ENCODE peak calls at places on chromosome 4, in seven cellular contexts. F is right atrium auricular region; Y is SJSA1; S is uterus; E is HCT116; G is SK-N-SH; W is CD8-positive, alpha-beta T cell. B is an unnamed sample.

GRCh38 chr4:55169352-55169959 is 44.1 kb upstream of the KDR start:
- DNase-seq in F (no peak), Y (no peak), S (no peak), E (no peak), G (no peak), W (no peak), B (no peak)

GRCh38 chr4:80989921-80990544 is 40.5 kb upstream of the BMP3 start:
- DNase-seq in F (no peak), Y (no peak), S (no peak), E (peak), G (peak), W (no peak), B (no peak)

GRCh38 chr4:122827899-122828601 is 1.4 kb downstream of the FGF2 start:
- DNase-seq in F (no peak), Y (no peak), S (peak), E (no peak), G (peak), W (peak), B (no peak)

GRCh38 chr4:120691106-120691505 is 231.4 kb downstream of the PRDM5 start:
- DNase-seq in F (no peak), Y (no peak), S (no peak), E (no peak), G (no peak), W (no peak), B (no peak)

GRCh38 chr4:113467581-113467980 is 294.0 kb downstream of the CAMK2D start:
- DNase-seq in F (no peak), Y (no peak), S (no peak), E (no peak), G (no peak), W (no peak), B (no peak)

GRCh38 chr4:123452585-123452984 is 56.0 kb downstream of the SPRY1 start:
- DNase-seq in F (peak), Y (peak), S (peak), E (no peak), G (peak), W (no peak), B (peak)

GRCh38 chr4:78432896-78433295 is 118.7 kb upstream of the ANXA3 start:
- DNase-seq in F (no peak), Y (no peak), S (no peak), E (no peak), G (no peak), W (no peak), B (no peak)

GRCh38 chr4:28277931-28278330 is 1417.3 kb downstream of the STIM2 start:
- DNase-seq in F (no peak), Y (no peak), S (no peak), E (no peak), G (no peak), W (no peak), B (no peak)

GRCh38 chr4:55546633-55547460 is at the start of gene CLOCK:
- DNase-seq in F (peak), Y (peak), S (peak), E (peak), G (peak), W (peak), B (peak)

GRCh38 chr4:60223098-60223497 is 977.0 kb upstream of the ADGRL3 start:
- DNase-seq in F (no peak), Y (no peak), S (no peak), E (no peak), G (no peak), W (no peak), B (no peak)

GRCh38 chr4:89029591-89029990 is 27.4 kb downstream of the FAM13A start:
- DNase-seq in F (no peak), Y (no peak), S (no peak), E (no peak), G (no peak), W (no peak), B (no peak)

GRCh38 chr4:137156054-137156453 is 376.2 kb downstream of the PCDH18 start:
- DNase-seq in F (no peak), Y (no peak), S (no peak), E (no peak), G (no peak), W (no peak), B (no peak)

GRCh38 chr4:35124116-35124515 is 1120.2 kb downstream of the ARAP2 start:
- DNase-seq in F (no peak), Y (no peak), S (no peak), E (no peak), G (no peak), W (no peak), B (no peak)

GRCh38 chr4:52572936-52573485 is 86.1 kb downstream of the USP46 start:
- DNase-seq in F (no peak), Y (no peak), S (no peak), E (no peak), G (no peak), W (no peak), B (no peak)

GRCh38 chr4:107453231-107453630 is 266.8 kb downstream of the PAPSS1 start:
- DNase-seq in F (no peak), Y (no peak), S (no peak), E (no peak), G (no peak), W (no peak), B (no peak)

GRCh38 chr4:10245761-10246160 is 129.2 kb upstream of the WDR1 start:
- DNase-seq in F (no peak), Y (no peak), S (no peak), E (no peak), G (no peak), W (no peak), B (no peak)

GRCh38 chr4:156798438-156798837 is 173.2 kb downstream of the PDGFC start:
- DNase-seq in F (no peak), Y (no peak), S (no peak), E (no peak), G (no peak), W (no peak), B (no peak)

GRCh38 chr4:113899260-113900177 is 79.9 kb downstream of the ARSJ start:
- DNase-seq in F (no peak), Y (no peak), S (no peak), E (no peak), G (no peak), W (peak), B (no peak)

GRCh38 chr4:62709618-62710252 is 1509.6 kb downstream of the ADGRL3 start:
- DNase-seq in F (no peak), Y (no peak), S (no peak), E (no peak), G (peak), W (no peak), B (no peak)

GRCh38 chr4:73668806-73669205 is 48.6 kb upstream of the RASSF6 start:
- DNase-seq in F (no peak), Y (no peak), S (no peak), E (no peak), G (no peak), W (no peak), B (no peak)

GRCh38 chr4:128521634-128522253 is 234.1 kb upstream of the PGRMC2 start:
- DNase-seq in F (no peak), Y (no peak), S (no peak), E (no peak), G (no peak), W (no peak), B (no peak)

GRCh38 chr4:176404591-176404990 is 84.8 kb downstream of the SPCS3 start:
- DNase-seq in F (no peak), Y (no peak), S (no peak), E (no peak), G (no peak), W (no peak), B (no peak)

GRCh38 chr4:24104173-24104572 is 214.3 kb upstream of the PPARGC1A start:
- DNase-seq in F (no peak), Y (no peak), S (no peak), E (no peak), G (no peak), W (no peak), B (no peak)

GRCh38 chr4:108034560-108034959 is 44.9 kb downstream of the HADH start:
- DNase-seq in F (no peak), Y (no peak), S (no peak), E (no peak), G (no peak), W (peak), B (no peak)

GRCh38 chr4:77821775-77822174 is 2.6 kb upstream of the CNOT6L start:
- DNase-seq in F (no peak), Y (no peak), S (no peak), E (no peak), G (no peak), W (peak), B (no peak)

GRCh38 chr4:12439633-12440305 is 1011.1 kb upstream of the HS3ST1 start:
- DNase-seq in F (no peak), Y (no peak), S (no peak), E (no peak), G (no peak), W (no peak), B (no peak)

GRCh38 chr4:4986856-4987255 is 32.4 kb downstream of the CYTL1 start:
- DNase-seq in F (no peak), Y (no peak), S (no peak), E (no peak), G (no peak), W (no peak), B (no peak)

GRCh38 chr4:146488495-146489174 is 33.1 kb downstream of the SLC10A7 start:
- DNase-seq in F (no peak), Y (no peak), S (no peak), E (no peak), G (no peak), W (no peak), B (no peak)

GRCh38 chr4:5341151-5341925 is 290.1 kb downstream of the STK32B start:
- DNase-seq in F (no peak), Y (no peak), S (no peak), E (no peak), G (no peak), W (no peak), B (no peak)

GRCh38 chr4:17368408-17368807 is 143.5 kb downstream of the QDPR start:
- DNase-seq in F (no peak), Y (no peak), S (no peak), E (no peak), G (no peak), W (no peak), B (no peak)

GRCh38 chr4:113436360-113436759 is 325.2 kb downstream of the CAMK2D start:
- DNase-seq in F (no peak), Y (no peak), S (peak), E (no peak), G (no peak), W (no peak), B (no peak)

GRCh38 chr4:6719611-6720179 is 3.7 kb downstream of the BLOC1S4 start:
- DNase-seq in F (no peak), Y (no peak), S (no peak), E (no peak), G (no peak), W (no peak), B (no peak)

GRCh38 chr4:110195561-110196205 is 2.7 kb downstream of the ELOVL6 start:
- DNase-seq in F (no peak), Y (no peak), S (no peak), E (no peak), G (no peak), W (no peak), B (no peak)

GRCh38 chr4:137180349-137180748 is 351.9 kb downstream of the PCDH18 start:
- DNase-seq in F (no peak), Y (no peak), S (no peak), E (peak), G (no peak), W (no peak), B (no peak)

GRCh38 chr4:168725935-168726334 is 229.1 kb downstream of the PALLD start:
- DNase-seq in F (no peak), Y (no peak), S (no peak), E (no peak), G (no peak), W (no peak), B (no peak)

GRCh38 chr4:3851881-3852280 is 85.7 kb downstream of the ADRA2C start:
- DNase-seq in F (no peak), Y (no peak), S (no peak), E (no peak), G (no peak), W (peak), B (no peak)

GRCh38 chr4:11954093-11954492 is 525.4 kb upstream of the HS3ST1 start:
- DNase-seq in F (no peak), Y (no peak), S (no peak), E (peak), G (no peak), W (no peak), B (no peak)

GRCh38 chr4:151561551-151562256 is 152.7 kb downstream of the FHIP1A start:
- DNase-seq in F (no peak), Y (no peak), S (no peak), E (no peak), G (no peak), W (no peak), B (no peak)

GRCh38 chr4:166075599-166075998 is 202.6 kb downstream of the TLL1 start:
- DNase-seq in F (no peak), Y (no peak), S (no peak), E (no peak), G (no peak), W (no peak), B (no peak)

DNA sequence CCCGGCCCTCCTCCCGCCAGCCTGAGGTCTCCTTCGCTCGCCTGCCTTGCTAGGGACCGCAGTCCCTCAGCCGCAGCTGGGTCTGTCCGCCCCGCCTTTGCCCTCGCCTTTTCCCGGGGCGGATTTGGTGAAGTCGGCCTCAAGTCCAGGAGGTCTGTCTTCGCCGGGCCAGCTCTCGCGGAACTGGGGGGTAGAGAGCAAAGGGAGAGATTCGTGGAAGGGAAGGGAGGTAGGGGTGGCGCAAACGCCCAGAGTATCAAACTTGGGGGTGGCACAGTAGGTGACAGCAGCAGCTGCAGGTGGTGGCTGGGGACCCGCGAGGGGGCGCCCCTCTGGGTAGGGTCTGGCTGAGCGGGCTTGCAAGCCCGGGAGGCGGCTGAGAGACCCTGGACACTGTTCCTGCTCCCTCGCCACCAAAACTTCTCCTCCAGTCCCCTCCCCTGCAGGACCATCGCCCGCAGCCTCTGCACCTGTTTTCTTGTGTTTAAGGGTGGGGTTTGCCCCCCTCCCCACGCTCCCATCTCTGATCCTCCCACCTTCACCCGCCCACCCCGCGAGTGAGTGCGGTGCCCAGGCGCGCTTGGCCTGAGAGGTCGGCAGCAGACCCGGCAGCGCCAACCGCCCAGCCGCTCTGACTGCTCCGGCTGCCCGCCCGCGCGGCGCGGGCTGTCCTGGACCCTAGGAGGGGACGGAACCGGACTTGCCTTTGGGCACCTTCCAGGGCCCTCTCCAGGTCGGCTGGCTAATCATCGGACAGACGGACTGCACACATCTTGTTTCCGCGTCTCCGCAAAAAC is at the start of gene NPY2R:
- DNase-seq in F (no peak), Y (no peak), S (no peak), E (no peak), G (peak), W (no peak), B (no peak)
- H3K4me3 ChIP-seq in F (no peak), Y (no peak), S (no peak), E (no peak), G (peak), W (no peak), B (no peak)

GRCh38 chr4:7822858-7823257 is 116.8 kb downstream of the AFAP1 start:
- DNase-seq in F (no peak), Y (peak), S (no peak), E (no peak), G (no peak), W (no peak), B (no peak)
- H3K4me3 ChIP-seq in F (no peak), Y (no peak), S (no peak), E (no peak), G (no peak), W (no peak), B (peak)

DNA sequence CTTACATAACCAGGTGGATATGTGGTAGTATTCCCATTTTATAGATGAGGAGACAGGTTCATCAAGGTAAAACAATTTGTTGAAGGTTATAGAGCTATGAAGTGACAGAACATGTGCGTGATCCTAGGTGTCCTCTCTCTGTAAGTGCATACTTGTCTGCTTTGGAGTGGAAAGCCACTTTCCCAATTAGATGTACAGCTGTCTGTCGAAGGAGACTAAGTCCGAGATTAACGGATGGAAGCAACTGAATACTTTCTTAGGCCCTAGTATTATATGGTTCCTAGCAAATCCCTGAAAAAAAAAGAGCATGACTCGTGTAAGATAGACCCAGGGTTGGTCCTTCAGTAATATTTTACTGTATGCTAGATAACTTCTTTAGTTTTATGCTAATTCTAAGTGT is 19.7 kb downstream of the TMEM131L start:
- DNase-seq in F (no peak), Y (no peak), S (no peak), E (no peak), G (no peak), W (no peak), B (no peak)
- H3K4me3 ChIP-seq in F (no peak), Y (no peak), S (no peak), E (peak), G (no peak), W (no peak), B (no peak)

GRCh38 chr4:164771088-164771487 is 17.2 kb downstream of the SMIM31 start:
- DNase-seq in F (no peak), Y (no peak), S (no peak), E (no peak), G (no peak), W (no peak), B (no peak)
- H3K4me3 ChIP-seq in F (no peak), Y (no peak), S (no peak), E (no peak), G (no peak), W (no peak), B (no peak)

GRCh38 chr4:75087865-75088264 is 154.9 kb downstream of the PARM1 start:
- DNase-seq in F (no peak), Y (no peak), S (no peak), E (no peak), G (no peak), W (no peak), B (no peak)

GRCh38 chr4:75087416-75087815 is 154.5 kb downstream of the PARM1 start:
- DNase-seq in F (no peak), Y (no peak), S (no peak), E (no peak), G (no peak), W (no peak), B (no peak)

DNA sequence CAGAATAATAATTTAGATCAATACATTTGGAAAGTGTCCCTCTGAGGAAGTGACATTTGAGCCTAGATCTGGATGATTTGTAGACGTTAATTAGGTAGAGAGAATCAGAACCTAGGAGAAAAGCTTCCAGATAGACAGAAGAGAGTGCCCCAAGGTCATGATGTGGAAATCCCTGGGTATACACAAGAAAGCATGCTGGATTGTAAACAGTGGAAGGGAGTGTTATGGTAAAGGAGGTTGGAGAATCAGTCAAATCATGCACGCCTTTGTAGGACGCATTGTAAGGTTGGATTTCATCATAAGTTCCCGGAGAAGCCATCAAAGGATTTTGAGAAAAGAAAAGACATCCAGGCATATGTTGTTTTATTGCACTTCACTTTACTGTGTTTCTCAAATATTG is 156.3 kb downstream of the PARM1 start:
- DNase-seq in F (no peak), Y (no peak), S (no peak), E (no peak), G (no peak), W (no peak), B (no peak)
- H3K4me3 ChIP-seq in F (no peak), Y (no peak), S (no peak), E (no peak), G (no peak), W (no peak), B (no peak)

B was measured in gastrocnemius medialis.